ENCODE peak calls at places on chromosomes 6 and 20, in six cellular contexts. One of them, this sample, is unnamed. For H3K4me1 and H3K36me3, the result is how much of the 10 kb centered on the place peaks cover.

GRCh38 chr6:17390276-17390675 is 3.1 kb upstream of the CAP2 start:
- DNase-seq in Peyer's patch: no peak
- DNase-seq in pancreas: no peak
- DNase-seq in gastrocnemius medialis: no peak
- DNase-seq in ovary: no peak
- DNase-seq in adrenal gland: no peak
- DNase-seq in this sample: no peak

GRCh38 chr6:155187096-155187495 is 76.7 kb upstream of the CLDN20 start:
- DNase-seq in Peyer's patch: no peak
- DNase-seq in pancreas: no peak
- DNase-seq in gastrocnemius medialis: no peak
- DNase-seq in ovary: no peak
- DNase-seq in adrenal gland: no peak
- DNase-seq in this sample: no peak

GRCh38 chr6:1424306-1424927 is 35.0 kb downstream of the FOXF2 start:
- DNase-seq in Peyer's patch: no peak
- DNase-seq in pancreas: peak
- DNase-seq in gastrocnemius medialis: no peak
- DNase-seq in ovary: no peak
- DNase-seq in adrenal gland: peak
- DNase-seq in this sample: no peak

GRCh38 chr20:63466861-63467260 is 5.6 kb downstream of the KCNQ2 start:
- DNase-seq in Peyer's patch: no peak
- DNase-seq in pancreas: no peak
- DNase-seq in gastrocnemius medialis: no peak
- DNase-seq in ovary: no peak
- DNase-seq in adrenal gland: no peak
- DNase-seq in this sample: no peak

GRCh38 chr6:3233321-3233720 is 5.9 kb upstream of the TUBB2B start:
- DNase-seq in Peyer's patch: no peak
- DNase-seq in pancreas: no peak
- DNase-seq in gastrocnemius medialis: no peak
- DNase-seq in ovary: no peak
- DNase-seq in adrenal gland: no peak
- DNase-seq in this sample: no peak

GRCh38 chr20:32191873-32192272 is 15.7 kb downstream of the PLAGL2 start:
- DNase-seq in Peyer's patch: no peak
- DNase-seq in pancreas: no peak
- DNase-seq in gastrocnemius medialis: no peak
- DNase-seq in ovary: no peak
- DNase-seq in adrenal gland: no peak
- DNase-seq in this sample: no peak

GRCh38 chr20:34567885-34568865 is 9.7 kb downstream of the MAP1LC3A start:
- DNase-seq in Peyer's patch: no peak
- DNase-seq in pancreas: no peak
- DNase-seq in gastrocnemius medialis: no peak
- DNase-seq in ovary: no peak
- DNase-seq in adrenal gland: no peak
- DNase-seq in this sample: no peak

GRCh38 chr20:14453259-14453658 is 115.8 kb upstream of the FLRT3 start:
- DNase-seq in Peyer's patch: no peak
- DNase-seq in pancreas: no peak
- DNase-seq in gastrocnemius medialis: no peak
- DNase-seq in ovary: no peak
- DNase-seq in adrenal gland: no peak
- DNase-seq in this sample: no peak

GRCh38 chr20:58651823-58652605 is 931 bp downstream of the STX16 start:
- DNase-seq in Peyer's patch: peak
- DNase-seq in pancreas: peak
- DNase-seq in gastrocnemius medialis: no peak
- DNase-seq in ovary: no peak
- DNase-seq in adrenal gland: peak
- DNase-seq in this sample: peak

GRCh38 chr6:74912234-74912633 is 293.6 kb downstream of the COL12A1 start:
- DNase-seq in Peyer's patch: no peak
- DNase-seq in pancreas: no peak
- DNase-seq in gastrocnemius medialis: no peak
- DNase-seq in ovary: no peak
- DNase-seq in adrenal gland: no peak
- DNase-seq in this sample: no peak

GRCh38 chr6:143059616-143060353 is 904 bp upstream of the AIG1 start:
- DNase-seq in Peyer's patch: no peak
- DNase-seq in pancreas: peak
- DNase-seq in gastrocnemius medialis: peak
- DNase-seq in ovary: peak
- DNase-seq in adrenal gland: peak
- DNase-seq in this sample: peak

GRCh38 chr6:137210903-137211302 is 8.3 kb downstream of the IFNGR1 start:
- DNase-seq in Peyer's patch: no peak
- DNase-seq in pancreas: no peak
- DNase-seq in gastrocnemius medialis: no peak
- DNase-seq in ovary: no peak
- DNase-seq in adrenal gland: peak
- DNase-seq in this sample: no peak

GRCh38 chr6:43367245-43367984 is 2.0 kb downstream of the ZNF318 start:
- DNase-seq in Peyer's patch: no peak
- DNase-seq in pancreas: no peak
- DNase-seq in gastrocnemius medialis: no peak
- DNase-seq in ovary: no peak
- DNase-seq in adrenal gland: no peak
- DNase-seq in this sample: no peak

GRCh38 chr6:73923899-73924485 is 228.0 kb downstream of the CD109 start:
- DNase-seq in Peyer's patch: no peak
- DNase-seq in pancreas: no peak
- DNase-seq in gastrocnemius medialis: peak
- DNase-seq in ovary: no peak
- DNase-seq in adrenal gland: no peak
- DNase-seq in this sample: no peak

GRCh38 chr20:35146299-35146921 is 726 bp downstream of the EDEM2 start:
- DNase-seq in Peyer's patch: peak
- DNase-seq in pancreas: no peak
- DNase-seq in gastrocnemius medialis: no peak
- DNase-seq in ovary: peak
- DNase-seq in adrenal gland: peak
- DNase-seq in this sample: no peak

GRCh38 chr6:27007020-27007419 is 240.5 kb upstream of the PRSS16 start:
- DNase-seq in Peyer's patch: no peak
- DNase-seq in pancreas: no peak
- DNase-seq in gastrocnemius medialis: no peak
- DNase-seq in ovary: no peak
- DNase-seq in adrenal gland: no peak
- DNase-seq in this sample: no peak

GRCh38 chr6:22613695-22614094 is 44.3 kb downstream of the HDGFL1 start:
- DNase-seq in Peyer's patch: no peak
- DNase-seq in pancreas: no peak
- DNase-seq in gastrocnemius medialis: no peak
- DNase-seq in ovary: no peak
- DNase-seq in adrenal gland: no peak
- DNase-seq in this sample: no peak

GRCh38 chr6:165701564-165702354 is 38.7 kb upstream of the PDE10A start:
- DNase-seq in Peyer's patch: no peak
- DNase-seq in pancreas: no peak
- DNase-seq in gastrocnemius medialis: no peak
- DNase-seq in ovary: no peak
- DNase-seq in adrenal gland: no peak
- DNase-seq in this sample: no peak

GRCh38 chr6:36607782-36608386 is 13.7 kb downstream of the SRSF3 start:
- DNase-seq in Peyer's patch: no peak
- DNase-seq in pancreas: peak
- DNase-seq in gastrocnemius medialis: peak
- DNase-seq in ovary: no peak
- DNase-seq in adrenal gland: no peak
- DNase-seq in this sample: no peak

GRCh38 chr6:152338335-152339125 is 298.6 kb downstream of the SYNE1 start:
- DNase-seq in Peyer's patch: no peak
- DNase-seq in pancreas: peak
- DNase-seq in gastrocnemius medialis: peak
- DNase-seq in ovary: peak
- DNase-seq in adrenal gland: peak
- DNase-seq in this sample: peak

GRCh38 chr20:40938020-40938419 is 90.6 kb upstream of the TOP1 start:
- DNase-seq in Peyer's patch: no peak
- DNase-seq in pancreas: no peak
- DNase-seq in gastrocnemius medialis: no peak
- DNase-seq in ovary: no peak
- DNase-seq in adrenal gland: no peak
- DNase-seq in this sample: no peak

GRCh38 chr6:11113038-11113437 is 1.5 kb upstream of the ERVFRD-1 start:
- DNase-seq in Peyer's patch: no peak
- DNase-seq in pancreas: no peak
- DNase-seq in gastrocnemius medialis: no peak
- DNase-seq in ovary: no peak
- DNase-seq in adrenal gland: no peak
- DNase-seq in this sample: no peak

GRCh38 chr6:11110921-11111768 is at the start of gene ERVFRD-1:
- DNase-seq in Peyer's patch: no peak
- DNase-seq in pancreas: no peak
- DNase-seq in gastrocnemius medialis: no peak
- DNase-seq in ovary: no peak
- DNase-seq in adrenal gland: no peak
- DNase-seq in this sample: peak

GRCh38 chr6:11111769-11112437 is 378 bp upstream of the ERVFRD-1 start:
- DNase-seq in Peyer's patch: no peak
- DNase-seq in pancreas: no peak
- DNase-seq in gastrocnemius medialis: no peak
- DNase-seq in ovary: no peak
- DNase-seq in adrenal gland: peak
- DNase-seq in this sample: no peak
- H3K4me1 ChIP-seq in Peyer's patch: under half
- H3K4me1 ChIP-seq in pancreas: under half
- H3K4me1 ChIP-seq in gastrocnemius medialis: under half
- H3K4me1 ChIP-seq in ovary: under half
- H3K4me1 ChIP-seq in adrenal gland: under half
- H3K4me1 ChIP-seq in this sample: under half

GRCh38 chr6:13359287-13359686 is 30.9 kb upstream of the TBC1D7 start:
- DNase-seq in Peyer's patch: no peak
- DNase-seq in pancreas: no peak
- DNase-seq in gastrocnemius medialis: no peak
- DNase-seq in ovary: no peak
- DNase-seq in adrenal gland: no peak
- DNase-seq in this sample: no peak

GRCh38 chr6:13365320-13365719 is 37.0 kb upstream of the TBC1D7 start:
- DNase-seq in Peyer's patch: no peak
- DNase-seq in pancreas: no peak
- DNase-seq in gastrocnemius medialis: no peak
- DNase-seq in ovary: no peak
- DNase-seq in adrenal gland: no peak
- DNase-seq in this sample: no peak

GRCh38 chr6:13360671-13361540 is 32.6 kb upstream of the TBC1D7 start:
- DNase-seq in Peyer's patch: no peak
- DNase-seq in pancreas: no peak
- DNase-seq in gastrocnemius medialis: no peak
- DNase-seq in ovary: no peak
- DNase-seq in adrenal gland: no peak
- DNase-seq in this sample: no peak

GRCh38 chr6:13364842-13365241 is 36.5 kb upstream of the TBC1D7 start:
- DNase-seq in Peyer's patch: no peak
- DNase-seq in pancreas: no peak
- DNase-seq in gastrocnemius medialis: no peak
- DNase-seq in ovary: no peak
- DNase-seq in adrenal gland: no peak
- DNase-seq in this sample: no peak

GRCh38 chr6:13362432-13362831 is 34.1 kb upstream of the TBC1D7 start:
- DNase-seq in Peyer's patch: no peak
- DNase-seq in pancreas: no peak
- DNase-seq in gastrocnemius medialis: no peak
- DNase-seq in ovary: no peak
- DNase-seq in adrenal gland: no peak
- DNase-seq in this sample: no peak
- H3K36me3 ChIP-seq in Peyer's patch: under half
- H3K36me3 ChIP-seq in pancreas: under half
- H3K36me3 ChIP-seq in gastrocnemius medialis: under half
- H3K36me3 ChIP-seq in ovary: under half
- H3K36me3 ChIP-seq in adrenal gland: under half
- H3K36me3 ChIP-seq in this sample: under half

DNA sequence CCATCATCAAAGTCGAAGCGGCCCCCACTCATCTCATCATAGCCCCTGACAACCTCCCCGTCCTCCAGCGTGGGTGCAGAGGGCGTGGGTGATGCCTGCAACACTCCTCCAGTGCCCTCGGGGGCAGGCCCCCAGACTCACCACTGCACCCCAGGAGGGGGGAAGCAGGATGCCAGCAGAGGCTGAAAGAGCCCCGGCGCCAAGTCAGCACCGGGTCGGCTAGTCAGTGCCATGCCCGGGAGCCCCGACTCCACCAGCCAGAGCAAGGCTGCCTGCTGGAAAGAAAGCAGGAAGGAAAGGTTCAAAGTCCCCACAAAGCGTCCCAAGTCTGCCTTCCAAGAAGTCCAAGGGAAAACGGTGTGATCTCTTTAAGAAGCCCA is 324 bp downstream of the JPH2 start:
- DNase-seq in Peyer's patch: no peak
- DNase-seq in pancreas: no peak
- DNase-seq in gastrocnemius medialis: no peak
- DNase-seq in ovary: no peak
- DNase-seq in adrenal gland: no peak
- DNase-seq in this sample: no peak
- H3K4me3 ChIP-seq in Peyer's patch: peak
- H3K4me3 ChIP-seq in pancreas: peak
- H3K4me3 ChIP-seq in gastrocnemius medialis: peak
- H3K4me3 ChIP-seq in ovary: peak
- H3K4me3 ChIP-seq in adrenal gland: peak
- H3K4me3 ChIP-seq in this sample: no peak

DNA sequence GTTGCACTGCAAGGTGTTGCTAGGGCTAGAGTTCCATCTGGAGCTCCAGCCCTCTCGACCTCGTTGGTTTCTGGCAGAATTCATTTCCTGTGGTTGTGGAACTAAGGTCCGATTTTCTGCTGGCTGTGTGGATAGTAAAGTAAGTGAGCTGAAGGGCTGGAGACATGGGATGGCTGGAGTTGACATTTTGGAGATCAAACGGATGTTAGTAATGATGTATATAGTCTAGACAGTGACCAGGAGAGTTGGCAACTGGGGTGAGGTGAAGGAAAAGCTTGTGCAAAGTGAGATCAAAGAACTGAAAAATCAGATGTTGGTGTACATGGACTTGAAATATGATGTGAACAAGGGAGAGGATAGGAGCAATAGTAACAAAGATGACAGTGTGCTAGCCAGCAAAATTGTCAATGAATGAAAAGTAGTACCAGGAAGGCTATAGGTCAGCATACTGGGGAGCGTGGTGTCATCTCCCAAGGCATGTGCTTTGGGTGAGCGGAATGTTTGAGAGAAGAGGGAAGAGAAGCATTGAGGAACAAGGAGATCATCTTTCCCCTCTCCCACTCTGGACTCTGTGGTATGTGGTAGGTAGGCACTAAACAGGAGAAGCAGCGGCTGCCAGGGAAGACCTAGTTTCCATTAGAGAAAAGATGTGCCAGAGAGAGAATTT is 7.8 kb downstream of the QRSL1 start:
- DNase-seq in Peyer's patch: no peak
- DNase-seq in pancreas: no peak
- DNase-seq in gastrocnemius medialis: no peak
- DNase-seq in ovary: no peak
- DNase-seq in adrenal gland: peak
- DNase-seq in this sample: no peak
- H3K4me1 ChIP-seq in Peyer's patch: under half
- H3K4me1 ChIP-seq in pancreas: under half
- H3K4me1 ChIP-seq in gastrocnemius medialis: under half
- H3K4me1 ChIP-seq in ovary: under half
- H3K4me1 ChIP-seq in adrenal gland: under half
- H3K4me1 ChIP-seq in this sample: under half

This sample was measured in naive thymus-derived CD4-positive, alpha-beta T cell.